ENCODE peak calls at places on chromosomes 3 and 15, in nine cellular contexts. Q is GM04503; V is stimulated activated CD8-positive, alpha-beta memory T cell treated with anti-CD3 and anti-CD28 coated beads, Interleukin-2, amount 100 ng/mL, for 48 hours; E is HT1080; I is stimulated activated naive CD4-positive, alpha-beta T cell; X is fibroblast of the aortic adventitia; U is heart right ventricle; H is sigmoid colon; L is thoracic aorta. Z is an unnamed sample.

GRCh38 chr15:26038693-26039092 is 175.6 kb upstream of the ATP10A start:
- DNase-seq in Q (no peak), X (no peak), U (no peak), L (no peak), V (no peak), H (no peak), I (no peak), E (no peak), Z (no peak)

GRCh38 chr3:113097821-113098516 is 107.2 kb downstream of the GTPBP8 start:
- DNase-seq in V (no peak), E (peak; percentile 99), I (no peak), U (no peak), L (no peak), X (peak; percentile 79), Q (peak; percentile 87), H (no peak), Z (peak; percentile 65)

GRCh38 chr3:155420869-155421486 is 127.5 kb upstream of the STRIT1 start:
- DNase-seq in H (no peak), L (no peak), Q (no peak), E (no peak), V (no peak), U (no peak), X (no peak), I (no peak), Z (no peak)

GRCh38 chr15:67032608-67033007 is 32.8 kb upstream of the SMAD3 start:
- DNase-seq in V (no peak), X (no peak), Q (no peak), L (no peak), E (no peak), I (no peak), H (no peak), U (no peak), Z (no peak)

GRCh38 chr3:162799910-162800309 is 1303.3 kb downstream of the OTOL1 start:
- DNase-seq in Q (no peak), X (peak; percentile 10), V (no peak), L (no peak), H (no peak), I (no peak), E (no peak), U (no peak), Z (no peak)

GRCh38 chr3:152127058-152127457 is 141.7 kb upstream of the MBNL1 start:
- DNase-seq in X (no peak), Q (no peak), E (no peak), I (no peak), L (no peak), V (no peak), H (no peak), U (no peak), Z (no peak)

GRCh38 chr3:158789592-158789991 is 12.3 kb upstream of the MFSD1 start:
- DNase-seq in H (no peak), E (no peak), I (no peak), V (no peak), L (no peak), U (no peak), Q (no peak), X (peak; percentile 82), Z (no peak)

GRCh38 chr15:39845582-39845981 is 62.9 kb upstream of the FSIP1 start:
- DNase-seq in L (no peak), I (no peak), U (no peak), E (no peak), V (no peak), X (no peak), H (no peak), Q (no peak), Z (no peak)

GRCh38 chr3:13335062-13335461 is 85.1 kb downstream of the NUP210 start:
- DNase-seq in V (no peak), L (no peak), I (no peak), U (no peak), X (no peak), E (no peak), Q (no peak), H (no peak), Z (no peak)

GRCh38 chr15:77413687-77414349 is 6.1 kb downstream of the PEAK1 start:
- DNase-seq in I (no peak), E (no peak), H (no peak), L (no peak), V (no peak), U (no peak), Q (no peak), X (no peak), Z (no peak)

GRCh38 chr15:66906660-66907059 is 158.7 kb upstream of the SMAD3 start:
- DNase-seq in X (no peak), H (no peak), L (no peak), E (no peak), I (no peak), Q (no peak), U (no peak), V (no peak), Z (no peak)

GRCh38 chr3:4994823-4995499 is 15.7 kb downstream of the BHLHE40 start:
- DNase-seq in L (peak; percentile 79), U (peak; percentile 67), V (no peak), X (peak; percentile 84), I (no peak), Q (peak; percentile 69), H (peak; percentile 90), E (peak; percentile 94), Z (peak; percentile 72)

GRCh38 chr15:47820780-47821319 is 103.5 kb downstream of the SEMA6D start:
- DNase-seq in L (no peak), Q (no peak), X (peak; percentile 70), H (no peak), I (no peak), V (no peak), E (no peak), U (no peak), Z (no peak)

GRCh38 chr3:128584412-128585020 is 66.1 kb downstream of the RPN1 start:
- DNase-seq in Q (no peak), V (peak; percentile 26), U (peak; percentile 75), X (peak; percentile 70), L (peak; percentile 5), H (peak; percentile 70), E (peak; percentile 86), I (no peak), Z (peak; percentile 14)

Z was measured in T1000.